ENCODE peak calls at places on chromosomes 13 and 19, in eight cellular contexts. One of them, this sample, is unnamed.

GRCh38 chr13:94967183-94968039 is 255.1 kb upstream of the SOX21 start:
- DNase-seq in heart right ventricle: no peak
- DNase-seq in neural progenitor cell: peak
- DNase-seq in left ventricle myocardium superior: peak
- DNase-seq in cardiac muscle cell: peak
- DNase-seq in dermis microvascular lymphatic vessel endothelial cell: peak
- DNase-seq in neural crest cell: peak
- DNase-seq in amniotic epithelial cell: no peak
- DNase-seq in this sample: no peak

GRCh38 chr19:17830567-17831418 is 9.5 kb upstream of the INSL3 start:
- DNase-seq in neural crest cell: peak
- DNase-seq in neural progenitor cell: peak
- DNase-seq in cardiac muscle cell: peak
- DNase-seq in amniotic epithelial cell: peak
- DNase-seq in dermis microvascular lymphatic vessel endothelial cell: peak
- DNase-seq in left ventricle myocardium superior: no peak
- DNase-seq in heart right ventricle: peak
- DNase-seq in this sample: no peak

GRCh38 chr13:95295026-95295425 is 6.2 kb downstream of the ABCC4 start:
- DNase-seq in dermis microvascular lymphatic vessel endothelial cell: no peak
- DNase-seq in neural progenitor cell: no peak
- DNase-seq in heart right ventricle: no peak
- DNase-seq in neural crest cell: no peak
- DNase-seq in left ventricle myocardium superior: no peak
- DNase-seq in cardiac muscle cell: no peak
- DNase-seq in amniotic epithelial cell: no peak
- DNase-seq in this sample: no peak

GRCh38 chr19:38049105-38049649 is 142.2 kb downstream of the SIPA1L3 start:
- DNase-seq in left ventricle myocardium superior: no peak
- DNase-seq in heart right ventricle: no peak
- DNase-seq in dermis microvascular lymphatic vessel endothelial cell: no peak
- DNase-seq in neural progenitor cell: no peak
- DNase-seq in amniotic epithelial cell: peak
- DNase-seq in neural crest cell: no peak
- DNase-seq in cardiac muscle cell: peak
- DNase-seq in this sample: no peak

GRCh38 chr19:31325342-31325741 is 23.9 kb downstream of the TSHZ3 start:
- DNase-seq in heart right ventricle: no peak
- DNase-seq in neural progenitor cell: no peak
- DNase-seq in cardiac muscle cell: no peak
- DNase-seq in amniotic epithelial cell: no peak
- DNase-seq in left ventricle myocardium superior: no peak
- DNase-seq in neural crest cell: no peak
- DNase-seq in dermis microvascular lymphatic vessel endothelial cell: no peak
- DNase-seq in this sample: no peak

GRCh38 chr19:2043864-2044708 is 7.0 kb downstream of the MKNK2 start:
- DNase-seq in neural crest cell: no peak
- DNase-seq in heart right ventricle: no peak
- DNase-seq in amniotic epithelial cell: no peak
- DNase-seq in dermis microvascular lymphatic vessel endothelial cell: no peak
- DNase-seq in left ventricle myocardium superior: peak
- DNase-seq in neural progenitor cell: peak
- DNase-seq in cardiac muscle cell: no peak
- DNase-seq in this sample: no peak

GRCh38 chr13:33139186-33139585 is 123.0 kb downstream of the KL start:
- DNase-seq in neural progenitor cell: no peak
- DNase-seq in amniotic epithelial cell: no peak
- DNase-seq in cardiac muscle cell: no peak
- DNase-seq in neural crest cell: no peak
- DNase-seq in dermis microvascular lymphatic vessel endothelial cell: no peak
- DNase-seq in heart right ventricle: peak
- DNase-seq in left ventricle myocardium superior: peak
- DNase-seq in this sample: peak

GRCh38 chr19:9792191-9793050 is 23.9 kb upstream of the ZNF846 start:
- DNase-seq in dermis microvascular lymphatic vessel endothelial cell: peak
- DNase-seq in neural progenitor cell: peak
- DNase-seq in cardiac muscle cell: peak
- DNase-seq in left ventricle myocardium superior: peak
- DNase-seq in amniotic epithelial cell: peak
- DNase-seq in neural crest cell: peak
- DNase-seq in heart right ventricle: peak
- DNase-seq in this sample: peak

GRCh38 chr19:7203317-7203716 is 90.9 kb downstream of the INSR start:
- DNase-seq in neural progenitor cell: no peak
- DNase-seq in heart right ventricle: no peak
- DNase-seq in amniotic epithelial cell: no peak
- DNase-seq in left ventricle myocardium superior: no peak
- DNase-seq in dermis microvascular lymphatic vessel endothelial cell: no peak
- DNase-seq in cardiac muscle cell: no peak
- DNase-seq in neural crest cell: no peak
- DNase-seq in this sample: no peak

GRCh38 chr19:44879309-44880065 is 11.6 kb upstream of the TOMM40 start:
- DNase-seq in left ventricle myocardium superior: no peak
- DNase-seq in neural progenitor cell: no peak
- DNase-seq in heart right ventricle: no peak
- DNase-seq in neural crest cell: no peak
- DNase-seq in dermis microvascular lymphatic vessel endothelial cell: no peak
- DNase-seq in cardiac muscle cell: no peak
- DNase-seq in amniotic epithelial cell: no peak
- DNase-seq in this sample: peak

GRCh38 chr13:53098455-53098854 is 69.8 kb downstream of the OLFM4 start:
- DNase-seq in neural progenitor cell: no peak
- DNase-seq in heart right ventricle: no peak
- DNase-seq in amniotic epithelial cell: no peak
- DNase-seq in left ventricle myocardium superior: no peak
- DNase-seq in dermis microvascular lymphatic vessel endothelial cell: no peak
- DNase-seq in neural crest cell: no peak
- DNase-seq in cardiac muscle cell: no peak
- DNase-seq in this sample: no peak

GRCh38 chr19:37941820-37942515 is 35.0 kb downstream of the SIPA1L3 start:
- DNase-seq in amniotic epithelial cell: peak
- DNase-seq in left ventricle myocardium superior: no peak
- DNase-seq in heart right ventricle: no peak
- DNase-seq in neural crest cell: no peak
- DNase-seq in cardiac muscle cell: no peak
- DNase-seq in dermis microvascular lymphatic vessel endothelial cell: no peak
- DNase-seq in neural progenitor cell: peak
- DNase-seq in this sample: no peak

GRCh38 chr13:99694251-99694650 is 193.0 kb downstream of the TM9SF2 start:
- DNase-seq in heart right ventricle: no peak
- DNase-seq in cardiac muscle cell: no peak
- DNase-seq in dermis microvascular lymphatic vessel endothelial cell: no peak
- DNase-seq in neural crest cell: no peak
- DNase-seq in neural progenitor cell: no peak
- DNase-seq in amniotic epithelial cell: no peak
- DNase-seq in left ventricle myocardium superior: no peak
- DNase-seq in this sample: no peak

GRCh38 chr13:45564108-45564507 is 51.4 kb downstream of the ERICH6B start:
- DNase-seq in neural progenitor cell: no peak
- DNase-seq in heart right ventricle: no peak
- DNase-seq in amniotic epithelial cell: peak
- DNase-seq in neural crest cell: no peak
- DNase-seq in left ventricle myocardium superior: no peak
- DNase-seq in cardiac muscle cell: peak
- DNase-seq in dermis microvascular lymphatic vessel endothelial cell: peak
- DNase-seq in this sample: no peak

GRCh38 chr13:113852536-113853517 is 11.0 kb downstream of the GAS6 start:
- DNase-seq in dermis microvascular lymphatic vessel endothelial cell: no peak
- DNase-seq in neural progenitor cell: no peak
- DNase-seq in cardiac muscle cell: no peak
- DNase-seq in heart right ventricle: no peak
- DNase-seq in left ventricle myocardium superior: no peak
- DNase-seq in neural crest cell: no peak
- DNase-seq in amniotic epithelial cell: no peak
- DNase-seq in this sample: no peak

GRCh38 chr19:33171916-33172359 is 22.2 kb upstream of the LRP3 start:
- DNase-seq in dermis microvascular lymphatic vessel endothelial cell: no peak
- DNase-seq in heart right ventricle: no peak
- DNase-seq in left ventricle myocardium superior: no peak
- DNase-seq in neural crest cell: no peak
- DNase-seq in cardiac muscle cell: no peak
- DNase-seq in neural progenitor cell: no peak
- DNase-seq in amniotic epithelial cell: peak
- DNase-seq in this sample: no peak

GRCh38 chr19:4550479-4551050 is 8.9 kb downstream of the SEMA6B start:
- DNase-seq in heart right ventricle: no peak
- DNase-seq in neural crest cell: no peak
- DNase-seq in cardiac muscle cell: no peak
- DNase-seq in left ventricle myocardium superior: no peak
- DNase-seq in dermis microvascular lymphatic vessel endothelial cell: no peak
- DNase-seq in neural progenitor cell: no peak
- DNase-seq in amniotic epithelial cell: no peak
- DNase-seq in this sample: no peak

GRCh38 chr13:49495783-49496762 is at the start of gene PHF11:
- DNase-seq in amniotic epithelial cell: peak
- DNase-seq in dermis microvascular lymphatic vessel endothelial cell: peak
- DNase-seq in neural crest cell: peak
- DNase-seq in neural progenitor cell: peak
- DNase-seq in left ventricle myocardium superior: peak
- DNase-seq in cardiac muscle cell: peak
- DNase-seq in heart right ventricle: peak
- DNase-seq in this sample: peak

GRCh38 chr13:52187029-52187423 is 27.6 kb upstream of the NEK3 start:
- DNase-seq in cardiac muscle cell: no peak
- DNase-seq in neural crest cell: no peak
- DNase-seq in left ventricle myocardium superior: no peak
- DNase-seq in heart right ventricle: no peak
- DNase-seq in dermis microvascular lymphatic vessel endothelial cell: no peak
- DNase-seq in neural progenitor cell: no peak
- DNase-seq in amniotic epithelial cell: no peak
- DNase-seq in this sample: no peak

This sample was measured in heart left ventricle.